ENCODE peak calls at places on chromosomes 4 and X, in seven cellular contexts. One of them, this sample, is unnamed. For H3K4me1, the result is how much of the 10 kb centered on the place peaks cover.

GRCh38 chrX:34365482-34365881 is 233.4 kb upstream of the FAM47A start:
- DNase-seq in upper lobe of right lung: no peak
- DNase-seq in suprapubic skin: no peak
- DNase-seq in kidney: no peak
- DNase-seq in pancreas: no peak
- DNase-seq in GM23338: peak
- DNase-seq in astrocyte: no peak
- DNase-seq in this sample: no peak

GRCh38 chr4:159201168-159201567 is 98.3 kb downstream of the RAPGEF2 start:
- DNase-seq in suprapubic skin: no peak
- DNase-seq in kidney: no peak
- DNase-seq in GM23338: no peak
- DNase-seq in astrocyte: no peak
- DNase-seq in upper lobe of right lung: no peak
- DNase-seq in pancreas: no peak
- DNase-seq in this sample: no peak

GRCh38 chr4:183729430-183730328 is 70.6 kb downstream of the TRAPPC11 start:
- DNase-seq in pancreas: no peak
- DNase-seq in kidney: no peak
- DNase-seq in astrocyte: peak
- DNase-seq in GM23338: no peak
- DNase-seq in suprapubic skin: no peak
- DNase-seq in upper lobe of right lung: no peak
- DNase-seq in this sample: no peak

GRCh38 chr4:55396305-55397023 is 707 bp downstream of the TMEM165 start:
- DNase-seq in astrocyte: peak
- DNase-seq in upper lobe of right lung: peak
- DNase-seq in pancreas: peak
- DNase-seq in GM23338: peak
- DNase-seq in suprapubic skin: peak
- DNase-seq in kidney: peak
- DNase-seq in this sample: peak

GRCh38 chrX:40005290-40006011 is 92.3 kb downstream of the BCOR start:
- DNase-seq in GM23338: peak
- DNase-seq in suprapubic skin: no peak
- DNase-seq in pancreas: no peak
- DNase-seq in kidney: no peak
- DNase-seq in upper lobe of right lung: no peak
- DNase-seq in astrocyte: no peak
- DNase-seq in this sample: no peak

GRCh38 chr4:7457201-7458065 is 22.7 kb upstream of the PSAPL1 start:
- DNase-seq in upper lobe of right lung: no peak
- DNase-seq in kidney: no peak
- DNase-seq in GM23338: no peak
- DNase-seq in pancreas: no peak
- DNase-seq in suprapubic skin: no peak
- DNase-seq in astrocyte: no peak
- DNase-seq in this sample: no peak

GRCh38 chr4:143230683-143231082 is 46.0 kb downstream of the USP38 start:
- DNase-seq in GM23338: no peak
- DNase-seq in astrocyte: no peak
- DNase-seq in upper lobe of right lung: no peak
- DNase-seq in suprapubic skin: no peak
- DNase-seq in pancreas: no peak
- DNase-seq in kidney: no peak
- DNase-seq in this sample: no peak

GRCh38 chrX:46574337-46574940 is 874 bp downstream of the CHST7 start:
- DNase-seq in GM23338: peak
- DNase-seq in pancreas: no peak
- DNase-seq in kidney: peak
- DNase-seq in astrocyte: no peak
- DNase-seq in suprapubic skin: peak
- DNase-seq in upper lobe of right lung: no peak
- DNase-seq in this sample: peak

GRCh38 chr4:3313556-3314228 is 20.9 kb downstream of the RGS12 start:
- DNase-seq in kidney: peak
- DNase-seq in pancreas: no peak
- DNase-seq in upper lobe of right lung: peak
- DNase-seq in GM23338: no peak
- DNase-seq in suprapubic skin: peak
- DNase-seq in astrocyte: no peak
- DNase-seq in this sample: no peak

GRCh38 chr4:152360045-152360410 is 175.9 kb downstream of the FBXW7 start:
- DNase-seq in astrocyte: no peak
- DNase-seq in GM23338: no peak
- DNase-seq in upper lobe of right lung: no peak
- DNase-seq in kidney: no peak
- DNase-seq in suprapubic skin: no peak
- DNase-seq in pancreas: no peak
- DNase-seq in this sample: no peak

GRCh38 chr4:19349416-19349815 is 902.3 kb upstream of the SLIT2 start:
- DNase-seq in pancreas: no peak
- DNase-seq in GM23338: no peak
- DNase-seq in upper lobe of right lung: no peak
- DNase-seq in suprapubic skin: no peak
- DNase-seq in astrocyte: no peak
- DNase-seq in kidney: no peak
- DNase-seq in this sample: no peak

GRCh38 chr4:1449475-1449832 is 43.2 kb upstream of the NKX1-1 start:
- DNase-seq in kidney: no peak
- DNase-seq in astrocyte: no peak
- DNase-seq in pancreas: no peak
- DNase-seq in upper lobe of right lung: no peak
- DNase-seq in GM23338: no peak
- DNase-seq in suprapubic skin: no peak
- DNase-seq in this sample: no peak

GRCh38 chrX:47239199-47239598 is 6.4 kb downstream of the USP11 start:
- DNase-seq in astrocyte: no peak
- DNase-seq in suprapubic skin: no peak
- DNase-seq in kidney: no peak
- DNase-seq in pancreas: no peak
- DNase-seq in upper lobe of right lung: no peak
- DNase-seq in GM23338: no peak
- DNase-seq in this sample: no peak

GRCh38 chrX:134026732-134027311 is 41.4 kb upstream of the GPC3 start:
- DNase-seq in astrocyte: peak
- DNase-seq in kidney: no peak
- DNase-seq in upper lobe of right lung: no peak
- DNase-seq in pancreas: peak
- DNase-seq in GM23338: peak
- DNase-seq in suprapubic skin: no peak
- DNase-seq in this sample: peak

GRCh38 chrX:54178100-54178940 is 4.7 kb downstream of the FAM120C start:
- DNase-seq in kidney: no peak
- DNase-seq in upper lobe of right lung: no peak
- DNase-seq in astrocyte: peak
- DNase-seq in suprapubic skin: no peak
- DNase-seq in pancreas: no peak
- DNase-seq in GM23338: no peak
- DNase-seq in this sample: no peak

GRCh38 chrX:9786839-9787635 is 808 bp downstream of the SHROOM2 start:
- DNase-seq in astrocyte: no peak
- DNase-seq in GM23338: peak
- DNase-seq in upper lobe of right lung: peak
- DNase-seq in pancreas: peak
- DNase-seq in kidney: no peak
- DNase-seq in suprapubic skin: no peak
- DNase-seq in this sample: no peak

GRCh38 chr4:117971406-117971805 is 62.9 kb upstream of the NDST3 start:
- DNase-seq in astrocyte: peak
- DNase-seq in kidney: no peak
- DNase-seq in GM23338: no peak
- DNase-seq in upper lobe of right lung: no peak
- DNase-seq in pancreas: no peak
- DNase-seq in suprapubic skin: no peak
- DNase-seq in this sample: no peak

GRCh38 chr4:147049940-147050852 is 104.5 kb upstream of the TTC29 start:
- DNase-seq in kidney: no peak
- DNase-seq in GM23338: no peak
- DNase-seq in suprapubic skin: no peak
- DNase-seq in upper lobe of right lung: no peak
- DNase-seq in pancreas: no peak
- DNase-seq in astrocyte: peak
- DNase-seq in this sample: no peak

GRCh38 chr4:168993724-168994510 is 16.1 kb downstream of the CBR4 start:
- DNase-seq in astrocyte: peak
- DNase-seq in suprapubic skin: no peak
- DNase-seq in kidney: no peak
- DNase-seq in GM23338: no peak
- DNase-seq in upper lobe of right lung: no peak
- DNase-seq in pancreas: no peak
- DNase-seq in this sample: no peak
- H3K27ac ChIP-seq in astrocyte: no peak
- H3K27ac ChIP-seq in suprapubic skin: no peak
- H3K27ac ChIP-seq in kidney: no peak
- H3K27ac ChIP-seq in GM23338: peak
- H3K27ac ChIP-seq in upper lobe of right lung: no peak
- H3K27ac ChIP-seq in pancreas: no peak
- H3K27ac ChIP-seq in this sample: no peak

GRCh38 chrX:119406739-119407138 is 7.6 kb downstream of the SLC25A43 start:
- DNase-seq in GM23338: no peak
- DNase-seq in suprapubic skin: no peak
- DNase-seq in astrocyte: peak
- DNase-seq in kidney: no peak
- DNase-seq in pancreas: no peak
- DNase-seq in upper lobe of right lung: no peak
- DNase-seq in this sample: no peak

GRCh38 chrX:119410854-119411253 is 11.7 kb downstream of the SLC25A43 start:
- DNase-seq in astrocyte: no peak
- DNase-seq in pancreas: no peak
- DNase-seq in suprapubic skin: no peak
- DNase-seq in GM23338: no peak
- DNase-seq in upper lobe of right lung: no peak
- DNase-seq in kidney: no peak
- DNase-seq in this sample: no peak

GRCh38 chrX:119407681-119408080 is 8.5 kb downstream of the SLC25A43 start:
- DNase-seq in suprapubic skin: no peak
- DNase-seq in astrocyte: peak
- DNase-seq in GM23338: no peak
- DNase-seq in pancreas: no peak
- DNase-seq in kidney: no peak
- DNase-seq in upper lobe of right lung: no peak
- DNase-seq in this sample: no peak

GRCh38 chrX:119411959-119412358 is 12.8 kb downstream of the SLC25A43 start:
- DNase-seq in pancreas: no peak
- DNase-seq in kidney: no peak
- DNase-seq in astrocyte: no peak
- DNase-seq in GM23338: no peak
- DNase-seq in upper lobe of right lung: peak
- DNase-seq in suprapubic skin: no peak
- DNase-seq in this sample: no peak

DNA sequence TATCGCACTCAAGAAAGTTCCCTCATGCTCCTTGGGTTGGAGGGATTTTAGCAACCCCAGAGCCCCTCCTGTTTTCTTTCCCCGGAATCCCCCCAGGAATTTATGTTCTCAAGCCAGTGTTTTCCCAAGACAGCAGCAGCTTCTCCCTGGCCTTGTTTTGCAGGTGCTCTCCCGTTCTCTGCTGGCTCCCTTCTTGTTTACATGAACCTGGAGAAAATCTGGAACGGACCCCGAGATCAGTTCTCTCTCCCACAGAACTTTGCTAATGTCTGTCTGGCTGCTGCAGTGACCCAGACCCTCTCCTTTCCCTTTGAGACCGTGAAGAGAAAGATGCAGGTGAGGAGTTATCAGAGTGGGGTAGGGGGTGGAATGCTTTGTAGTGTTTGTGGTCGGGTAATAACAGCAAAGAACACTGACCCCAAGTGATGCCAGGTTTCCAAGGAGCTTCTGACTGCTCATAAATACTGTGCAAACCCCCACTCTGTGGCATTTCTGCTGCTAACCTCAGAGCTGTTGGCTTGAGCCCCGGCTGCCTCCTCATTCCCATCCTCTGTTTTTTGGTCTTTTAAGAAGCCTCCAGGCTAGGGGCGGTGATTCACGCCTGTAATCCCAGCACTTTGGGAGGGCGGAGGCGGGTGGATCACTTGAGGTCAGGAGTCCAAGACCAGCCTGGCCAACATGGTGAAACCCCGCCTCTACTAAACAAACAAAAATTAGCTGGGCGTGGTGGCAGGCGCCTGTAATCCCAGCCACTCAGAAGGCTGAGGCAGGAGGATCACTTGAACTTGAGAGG is 11.1 kb downstream of the SLC25A43 start:
- DNase-seq in GM23338: no peak
- DNase-seq in pancreas: peak
- DNase-seq in kidney: no peak
- DNase-seq in suprapubic skin: peak
- DNase-seq in astrocyte: peak
- DNase-seq in upper lobe of right lung: peak
- DNase-seq in this sample: no peak
- H3K4me1 ChIP-seq in GM23338: under half
- H3K4me1 ChIP-seq in pancreas: under half
- H3K4me1 ChIP-seq in kidney: under half
- H3K4me1 ChIP-seq in suprapubic skin: under half
- H3K4me1 ChIP-seq in astrocyte: under half
- H3K4me1 ChIP-seq in upper lobe of right lung: under half
- H3K4me1 ChIP-seq in this sample: under half

GRCh38 chr4:179893967-179894590 is 2349.1 kb upstream of the TENM3 start:
- DNase-seq in GM23338: no peak
- DNase-seq in astrocyte: peak
- DNase-seq in upper lobe of right lung: no peak
- DNase-seq in suprapubic skin: no peak
- DNase-seq in kidney: no peak
- DNase-seq in pancreas: no peak
- DNase-seq in this sample: no peak
- H3K27ac ChIP-seq in GM23338: no peak
- H3K27ac ChIP-seq in astrocyte: no peak
- H3K27ac ChIP-seq in upper lobe of right lung: no peak
- H3K27ac ChIP-seq in suprapubic skin: no peak
- H3K27ac ChIP-seq in kidney: no peak
- H3K27ac ChIP-seq in pancreas: no peak
- H3K27ac ChIP-seq in this sample: no peak

GRCh38 chr4:176784816-176785215 is 7.9 kb downstream of the VEGFC start:
- DNase-seq in astrocyte: no peak
- DNase-seq in upper lobe of right lung: no peak
- DNase-seq in kidney: no peak
- DNase-seq in GM23338: no peak
- DNase-seq in suprapubic skin: no peak
- DNase-seq in pancreas: no peak
- DNase-seq in this sample: no peak
- H3K4me1 ChIP-seq in astrocyte: under half
- H3K4me1 ChIP-seq in upper lobe of right lung: under half
- H3K4me1 ChIP-seq in kidney: under half
- H3K4me1 ChIP-seq in GM23338: under half
- H3K4me1 ChIP-seq in suprapubic skin: under half
- H3K4me1 ChIP-seq in pancreas: under half
- H3K4me1 ChIP-seq in this sample: under half